ENCODE peak calls at places on chromosome 16, in nine cellular contexts. One of them, this sample, is unnamed. For H3K27me3, the result is how much of the 10 kb centered on the place peaks cover.

GRCh38 chr16:2278272-2278608 is 10.3 kb upstream of the RNPS1 start:
- DNase-seq in CD8-positive, alpha-beta memory T cell: no peak
- DNase-seq in adipocyte: no peak
- DNase-seq in heart right ventricle: no peak
- DNase-seq in lower lobe of right lung: no peak
- DNase-seq in adrenal gland: no peak
- DNase-seq in GM06990: no peak
- DNase-seq in bronchial epithelial cell: no peak
- DNase-seq in AG04450: no peak
- DNase-seq in this sample: no peak

GRCh38 chr16:83793179-83793578 is 14.6 kb upstream of the HSBP1 start:
- DNase-seq in CD8-positive, alpha-beta memory T cell: no peak
- DNase-seq in adipocyte: no peak
- DNase-seq in heart right ventricle: no peak
- DNase-seq in lower lobe of right lung: no peak
- DNase-seq in adrenal gland: no peak
- DNase-seq in GM06990: no peak
- DNase-seq in bronchial epithelial cell: peak
- DNase-seq in AG04450: no peak
- DNase-seq in this sample: no peak

GRCh38 chr16:30491744-30492308 is 19.3 kb downstream of the ITGAL start:
- DNase-seq in CD8-positive, alpha-beta memory T cell: no peak
- DNase-seq in adipocyte: peak
- DNase-seq in heart right ventricle: peak
- DNase-seq in lower lobe of right lung: no peak
- DNase-seq in adrenal gland: peak
- DNase-seq in GM06990: no peak
- DNase-seq in bronchial epithelial cell: peak
- DNase-seq in AG04450: peak
- DNase-seq in this sample: peak

GRCh38 chr16:28838558-28838918 is 7.6 kb downstream of the TUFM start:
- DNase-seq in CD8-positive, alpha-beta memory T cell: no peak
- DNase-seq in adipocyte: no peak
- DNase-seq in heart right ventricle: no peak
- DNase-seq in lower lobe of right lung: no peak
- DNase-seq in adrenal gland: no peak
- DNase-seq in GM06990: no peak
- DNase-seq in bronchial epithelial cell: no peak
- DNase-seq in AG04450: no peak
- DNase-seq in this sample: no peak

GRCh38 chr16:28950648-28951409 is at the start of gene NFATC2IP:
- DNase-seq in CD8-positive, alpha-beta memory T cell: peak
- DNase-seq in adipocyte: peak
- DNase-seq in heart right ventricle: peak
- DNase-seq in lower lobe of right lung: peak
- DNase-seq in adrenal gland: peak
- DNase-seq in GM06990: peak
- DNase-seq in bronchial epithelial cell: peak
- DNase-seq in AG04450: peak
- DNase-seq in this sample: peak

GRCh38 chr16:78665373-78665772 is 565.9 kb downstream of the WWOX start:
- DNase-seq in CD8-positive, alpha-beta memory T cell: no peak
- DNase-seq in adipocyte: no peak
- DNase-seq in heart right ventricle: no peak
- DNase-seq in lower lobe of right lung: no peak
- DNase-seq in adrenal gland: no peak
- DNase-seq in GM06990: no peak
- DNase-seq in bronchial epithelial cell: no peak
- DNase-seq in AG04450: no peak
- DNase-seq in this sample: no peak

GRCh38 chr16:19167710-19168172 is 299 bp upstream of the SYT17 start:
- DNase-seq in CD8-positive, alpha-beta memory T cell: no peak
- DNase-seq in adipocyte: peak
- DNase-seq in heart right ventricle: peak
- DNase-seq in lower lobe of right lung: peak
- DNase-seq in adrenal gland: peak
- DNase-seq in GM06990: peak
- DNase-seq in bronchial epithelial cell: peak
- DNase-seq in AG04450: no peak
- DNase-seq in this sample: peak

GRCh38 chr16:80883159-80883642 is 78.8 kb upstream of the CDYL2 start:
- DNase-seq in CD8-positive, alpha-beta memory T cell: no peak
- DNase-seq in adipocyte: no peak
- DNase-seq in heart right ventricle: no peak
- DNase-seq in lower lobe of right lung: no peak
- DNase-seq in adrenal gland: no peak
- DNase-seq in GM06990: no peak
- DNase-seq in bronchial epithelial cell: no peak
- DNase-seq in AG04450: no peak
- DNase-seq in this sample: peak

GRCh38 chr16:58462997-58463891 is 36.7 kb upstream of the NDRG4 start:
- DNase-seq in CD8-positive, alpha-beta memory T cell: no peak
- DNase-seq in adipocyte: peak
- DNase-seq in heart right ventricle: peak
- DNase-seq in lower lobe of right lung: no peak
- DNase-seq in adrenal gland: peak
- DNase-seq in GM06990: no peak
- DNase-seq in bronchial epithelial cell: no peak
- DNase-seq in AG04450: no peak
- DNase-seq in this sample: no peak

GRCh38 chr16:57089406-57089805 is 3.0 kb upstream of the CPNE2 start:
- DNase-seq in CD8-positive, alpha-beta memory T cell: no peak
- DNase-seq in adipocyte: no peak
- DNase-seq in heart right ventricle: no peak
- DNase-seq in lower lobe of right lung: no peak
- DNase-seq in adrenal gland: no peak
- DNase-seq in GM06990: no peak
- DNase-seq in bronchial epithelial cell: no peak
- DNase-seq in AG04450: no peak
- DNase-seq in this sample: no peak

GRCh38 chr16:20874088-20874581 is 26.0 kb downstream of the DCUN1D3 start:
- DNase-seq in CD8-positive, alpha-beta memory T cell: no peak
- DNase-seq in adipocyte: no peak
- DNase-seq in heart right ventricle: no peak
- DNase-seq in lower lobe of right lung: no peak
- DNase-seq in adrenal gland: no peak
- DNase-seq in GM06990: no peak
- DNase-seq in bronchial epithelial cell: peak
- DNase-seq in AG04450: no peak
- DNase-seq in this sample: no peak

GRCh38 chr16:77531741-77532140 is 96.9 kb upstream of the ADAMTS18 start:
- DNase-seq in CD8-positive, alpha-beta memory T cell: no peak
- DNase-seq in adipocyte: no peak
- DNase-seq in heart right ventricle: no peak
- DNase-seq in lower lobe of right lung: no peak
- DNase-seq in adrenal gland: no peak
- DNase-seq in GM06990: no peak
- DNase-seq in bronchial epithelial cell: peak
- DNase-seq in AG04450: no peak
- DNase-seq in this sample: no peak

GRCh38 chr16:86285938-86286921 is 224.1 kb upstream of the FOXF1 start:
- DNase-seq in CD8-positive, alpha-beta memory T cell: no peak
- DNase-seq in adipocyte: no peak
- DNase-seq in heart right ventricle: no peak
- DNase-seq in lower lobe of right lung: no peak
- DNase-seq in adrenal gland: no peak
- DNase-seq in GM06990: no peak
- DNase-seq in bronchial epithelial cell: no peak
- DNase-seq in AG04450: no peak
- DNase-seq in this sample: no peak

GRCh38 chr16:86281435-86281834 is 228.9 kb upstream of the FOXF1 start:
- DNase-seq in CD8-positive, alpha-beta memory T cell: no peak
- DNase-seq in adipocyte: no peak
- DNase-seq in heart right ventricle: no peak
- DNase-seq in lower lobe of right lung: no peak
- DNase-seq in adrenal gland: no peak
- DNase-seq in GM06990: no peak
- DNase-seq in bronchial epithelial cell: no peak
- DNase-seq in AG04450: no peak
- DNase-seq in this sample: no peak

GRCh38 chr16:86285421-86285820 is 224.9 kb upstream of the FOXF1 start:
- DNase-seq in CD8-positive, alpha-beta memory T cell: no peak
- DNase-seq in adipocyte: no peak
- DNase-seq in heart right ventricle: no peak
- DNase-seq in lower lobe of right lung: no peak
- DNase-seq in adrenal gland: no peak
- DNase-seq in GM06990: no peak
- DNase-seq in bronchial epithelial cell: no peak
- DNase-seq in AG04450: no peak
- DNase-seq in this sample: no peak

GRCh38 chr16:86286991-86287640 is 223.2 kb upstream of the FOXF1 start:
- DNase-seq in CD8-positive, alpha-beta memory T cell: no peak
- DNase-seq in adipocyte: no peak
- DNase-seq in heart right ventricle: no peak
- DNase-seq in lower lobe of right lung: no peak
- DNase-seq in adrenal gland: no peak
- DNase-seq in GM06990: no peak
- DNase-seq in bronchial epithelial cell: no peak
- DNase-seq in AG04450: no peak
- DNase-seq in this sample: no peak

GRCh38 chr16:86283944-86284343 is 226.4 kb upstream of the FOXF1 start:
- DNase-seq in CD8-positive, alpha-beta memory T cell: no peak
- DNase-seq in adipocyte: no peak
- DNase-seq in heart right ventricle: no peak
- DNase-seq in lower lobe of right lung: no peak
- DNase-seq in adrenal gland: no peak
- DNase-seq in GM06990: no peak
- DNase-seq in bronchial epithelial cell: no peak
- DNase-seq in AG04450: no peak
- DNase-seq in this sample: no peak
- H3K27me3 ChIP-seq in CD8-positive, alpha-beta memory T cell: under half
- H3K27me3 ChIP-seq in adipocyte: half or more
- H3K27me3 ChIP-seq in heart right ventricle: under half
- H3K27me3 ChIP-seq in lower lobe of right lung: under half
- H3K27me3 ChIP-seq in adrenal gland: under half
- H3K27me3 ChIP-seq in GM06990: under half
- H3K27me3 ChIP-seq in bronchial epithelial cell: under half
- H3K27me3 ChIP-seq in AG04450: under half
- H3K27me3 ChIP-seq in this sample: under half

DNA sequence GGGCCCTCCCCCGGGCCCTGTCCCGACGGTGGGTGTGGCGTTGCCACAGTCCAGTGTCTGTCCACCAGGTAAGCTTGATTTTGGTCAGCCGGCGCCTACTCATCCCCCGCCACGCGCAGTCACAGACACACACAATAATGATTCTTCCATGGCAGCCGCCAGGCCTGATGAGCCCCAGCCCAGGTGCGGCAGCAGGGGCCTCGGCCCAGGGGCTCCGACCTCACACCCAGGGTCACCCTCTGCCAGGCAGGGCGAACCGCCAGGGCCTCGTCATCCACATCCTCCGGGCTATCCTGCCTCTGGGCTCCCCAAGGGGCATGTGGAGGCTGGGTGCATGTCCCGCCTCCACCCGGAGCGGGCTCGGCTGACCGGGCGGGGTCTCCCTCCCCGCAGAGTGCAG is 7.5 kb downstream of the TPSG1 start:
- DNase-seq in CD8-positive, alpha-beta memory T cell: no peak
- DNase-seq in adipocyte: no peak
- DNase-seq in heart right ventricle: no peak
- DNase-seq in lower lobe of right lung: no peak
- DNase-seq in adrenal gland: no peak
- DNase-seq in GM06990: no peak
- DNase-seq in bronchial epithelial cell: no peak
- DNase-seq in AG04450: no peak
- DNase-seq in this sample: no peak
- H3K27me3 ChIP-seq in CD8-positive, alpha-beta memory T cell: under half
- H3K27me3 ChIP-seq in adipocyte: under half
- H3K27me3 ChIP-seq in heart right ventricle: under half
- H3K27me3 ChIP-seq in lower lobe of right lung: under half
- H3K27me3 ChIP-seq in adrenal gland: under half
- H3K27me3 ChIP-seq in GM06990: under half
- H3K27me3 ChIP-seq in bronchial epithelial cell: under half
- H3K27me3 ChIP-seq in AG04450: under half
- H3K27me3 ChIP-seq in this sample: under half

GRCh38 chr16:73040136-73040535 is 7.8 kb downstream of the ZFHX3 start:
- DNase-seq in CD8-positive, alpha-beta memory T cell: no peak
- DNase-seq in adipocyte: no peak
- DNase-seq in heart right ventricle: no peak
- DNase-seq in lower lobe of right lung: no peak
- DNase-seq in adrenal gland: no peak
- DNase-seq in GM06990: no peak
- DNase-seq in bronchial epithelial cell: no peak
- DNase-seq in AG04450: no peak
- DNase-seq in this sample: no peak

GRCh38 chr16:73036074-73036826 is 11.7 kb downstream of the ZFHX3 start:
- DNase-seq in CD8-positive, alpha-beta memory T cell: no peak
- DNase-seq in adipocyte: peak
- DNase-seq in heart right ventricle: no peak
- DNase-seq in lower lobe of right lung: no peak
- DNase-seq in adrenal gland: no peak
- DNase-seq in GM06990: peak
- DNase-seq in bronchial epithelial cell: no peak
- DNase-seq in AG04450: no peak
- DNase-seq in this sample: no peak

GRCh38 chr16:73037845-73038570 is 9.9 kb downstream of the ZFHX3 start:
- DNase-seq in CD8-positive, alpha-beta memory T cell: no peak
- DNase-seq in adipocyte: no peak
- DNase-seq in heart right ventricle: no peak
- DNase-seq in lower lobe of right lung: no peak
- DNase-seq in adrenal gland: no peak
- DNase-seq in GM06990: no peak
- DNase-seq in bronchial epithelial cell: no peak
- DNase-seq in AG04450: no peak
- DNase-seq in this sample: no peak

GRCh38 chr16:73034374-73034773 is 13.6 kb downstream of the ZFHX3 start:
- DNase-seq in CD8-positive, alpha-beta memory T cell: no peak
- DNase-seq in adipocyte: no peak
- DNase-seq in heart right ventricle: no peak
- DNase-seq in lower lobe of right lung: no peak
- DNase-seq in adrenal gland: no peak
- DNase-seq in GM06990: peak
- DNase-seq in bronchial epithelial cell: no peak
- DNase-seq in AG04450: no peak
- DNase-seq in this sample: no peak

DNA sequence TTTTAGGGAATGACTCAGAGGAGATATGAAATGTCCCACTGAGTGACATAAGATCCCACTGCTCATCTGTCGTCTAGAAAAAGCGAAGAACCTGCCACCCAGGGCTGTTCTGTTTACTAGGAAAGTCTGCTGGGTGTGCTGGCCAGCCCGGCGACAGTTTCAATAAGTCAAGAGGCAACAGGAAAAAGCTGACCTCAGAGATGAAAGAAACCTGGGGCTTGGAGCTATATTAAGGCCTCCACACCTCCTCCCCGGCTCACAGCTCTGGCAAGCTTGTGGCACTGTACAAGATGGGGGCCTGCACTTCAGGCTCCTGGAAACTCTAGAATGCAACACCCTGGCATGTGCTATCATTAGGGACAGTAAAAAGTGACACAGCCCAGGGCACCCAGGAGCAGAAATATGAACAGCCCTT is 10.6 kb downstream of the ZFHX3 start:
- DNase-seq in CD8-positive, alpha-beta memory T cell: no peak
- DNase-seq in adipocyte: no peak
- DNase-seq in heart right ventricle: no peak
- DNase-seq in lower lobe of right lung: no peak
- DNase-seq in adrenal gland: no peak
- DNase-seq in GM06990: no peak
- DNase-seq in bronchial epithelial cell: no peak
- DNase-seq in AG04450: no peak
- DNase-seq in this sample: no peak
- H3K27me3 ChIP-seq in CD8-positive, alpha-beta memory T cell: under half
- H3K27me3 ChIP-seq in adipocyte: under half
- H3K27me3 ChIP-seq in heart right ventricle: under half
- H3K27me3 ChIP-seq in lower lobe of right lung: under half
- H3K27me3 ChIP-seq in adrenal gland: under half
- H3K27me3 ChIP-seq in GM06990: under half
- H3K27me3 ChIP-seq in bronchial epithelial cell: under half
- H3K27me3 ChIP-seq in AG04450: under half
- H3K27me3 ChIP-seq in this sample: under half

GRCh38 chr16:85954927-85955539 is 56.1 kb downstream of the IRF8 start:
- DNase-seq in CD8-positive, alpha-beta memory T cell: no peak
- DNase-seq in adipocyte: no peak
- DNase-seq in heart right ventricle: no peak
- DNase-seq in lower lobe of right lung: no peak
- DNase-seq in adrenal gland: no peak
- DNase-seq in GM06990: no peak
- DNase-seq in bronchial epithelial cell: no peak
- DNase-seq in AG04450: no peak
- DNase-seq in this sample: no peak
- H3K27me3 ChIP-seq in CD8-positive, alpha-beta memory T cell: under half
- H3K27me3 ChIP-seq in adipocyte: half or more
- H3K27me3 ChIP-seq in heart right ventricle: under half
- H3K27me3 ChIP-seq in lower lobe of right lung: under half
- H3K27me3 ChIP-seq in adrenal gland: under half
- H3K27me3 ChIP-seq in GM06990: under half
- H3K27me3 ChIP-seq in bronchial epithelial cell: under half
- H3K27me3 ChIP-seq in AG04450: half or more
- H3K27me3 ChIP-seq in this sample: under half

This sample was measured in right lobe of liver.